ENCODE peak calls at places on chromosomes 4 and X, in seven cellular contexts. One of them, this sample, is unnamed.

GRCh38 chr4:172758586-172759340 is 409.8 kb upstream of the GALNT7 start:
- DNase-seq in cardiac muscle cell: peak
- DNase-seq in GM10248: no peak
- DNase-seq in tibial artery: no peak
- DNase-seq in A673: no peak
- DNase-seq in neural crest cell: no peak
- DNase-seq in D721Med: no peak
- DNase-seq in this sample: no peak

GRCh38 chr4:69858683-69859082 is 1.3 kb downstream of the SULT1E1 start:
- DNase-seq in D721Med: no peak
- DNase-seq in A673: peak
- DNase-seq in GM10248: no peak
- DNase-seq in tibial artery: no peak
- DNase-seq in cardiac muscle cell: peak
- DNase-seq in neural crest cell: no peak
- DNase-seq in this sample: no peak

GRCh38 chr4:3493720-3494492 is 30.8 kb downstream of the DOK7 start:
- DNase-seq in neural crest cell: no peak
- DNase-seq in cardiac muscle cell: no peak
- DNase-seq in tibial artery: no peak
- DNase-seq in A673: no peak
- DNase-seq in D721Med: no peak
- DNase-seq in GM10248: no peak
- DNase-seq in this sample: no peak

GRCh38 chr4:153241970-153242847 is 38.0 kb downstream of the TRIM2 start:
- DNase-seq in cardiac muscle cell: no peak
- DNase-seq in neural crest cell: no peak
- DNase-seq in A673: peak
- DNase-seq in GM10248: no peak
- DNase-seq in D721Med: no peak
- DNase-seq in tibial artery: no peak
- DNase-seq in this sample: no peak

GRCh38 chr4:47692691-47693090 is 145.2 kb downstream of the CORIN start:
- DNase-seq in neural crest cell: no peak
- DNase-seq in tibial artery: no peak
- DNase-seq in D721Med: no peak
- DNase-seq in A673: no peak
- DNase-seq in cardiac muscle cell: no peak
- DNase-seq in GM10248: no peak
- DNase-seq in this sample: no peak

GRCh38 chr4:72568959-72569718 is at the start of gene ADAMTS3:
- DNase-seq in GM10248: peak
- DNase-seq in A673: peak
- DNase-seq in tibial artery: peak
- DNase-seq in cardiac muscle cell: peak
- DNase-seq in neural crest cell: peak
- DNase-seq in D721Med: peak
- DNase-seq in this sample: peak

GRCh38 chrX:38260231-38260630 is 39.6 kb upstream of the SRPX start:
- DNase-seq in A673: peak
- DNase-seq in tibial artery: no peak
- DNase-seq in GM10248: peak
- DNase-seq in D721Med: no peak
- DNase-seq in neural crest cell: no peak
- DNase-seq in cardiac muscle cell: no peak
- DNase-seq in this sample: peak

GRCh38 chr4:91267543-91267942 is 1036.2 kb upstream of the GRID2 start:
- DNase-seq in cardiac muscle cell: no peak
- DNase-seq in tibial artery: no peak
- DNase-seq in A673: peak
- DNase-seq in GM10248: peak
- DNase-seq in neural crest cell: no peak
- DNase-seq in D721Med: no peak
- DNase-seq in this sample: peak

GRCh38 chr4:185359767-185360446 is 35.8 kb downstream of the LRP2BP start:
- DNase-seq in cardiac muscle cell: peak
- DNase-seq in GM10248: no peak
- DNase-seq in A673: no peak
- DNase-seq in D721Med: no peak
- DNase-seq in neural crest cell: no peak
- DNase-seq in tibial artery: no peak
- DNase-seq in this sample: no peak

GRCh38 chr4:26267087-26267486 is 53.7 kb upstream of the RBPJ start:
- DNase-seq in GM10248: no peak
- DNase-seq in neural crest cell: no peak
- DNase-seq in D721Med: no peak
- DNase-seq in tibial artery: peak
- DNase-seq in A673: no peak
- DNase-seq in cardiac muscle cell: peak
- DNase-seq in this sample: no peak

GRCh38 chr4:5609265-5610007 is 98.9 kb downstream of the EVC2 start:
- DNase-seq in tibial artery: no peak
- DNase-seq in cardiac muscle cell: no peak
- DNase-seq in neural crest cell: no peak
- DNase-seq in D721Med: no peak
- DNase-seq in A673: no peak
- DNase-seq in GM10248: no peak
- DNase-seq in this sample: no peak

GRCh38 chrX:132592880-132593279 is 104.0 kb upstream of the MBNL3 start:
- DNase-seq in D721Med: no peak
- DNase-seq in tibial artery: no peak
- DNase-seq in GM10248: peak
- DNase-seq in neural crest cell: peak
- DNase-seq in cardiac muscle cell: peak
- DNase-seq in A673: peak
- DNase-seq in this sample: peak

GRCh38 chr4:52372269-52372668 is 286.8 kb downstream of the USP46 start:
- DNase-seq in A673: no peak
- DNase-seq in tibial artery: no peak
- DNase-seq in cardiac muscle cell: no peak
- DNase-seq in GM10248: no peak
- DNase-seq in neural crest cell: no peak
- DNase-seq in D721Med: no peak
- DNase-seq in this sample: no peak

GRCh38 chrX:3589474-3589873 is 124.0 kb downstream of the PRKX start:
- DNase-seq in D721Med: no peak
- DNase-seq in A673: no peak
- DNase-seq in GM10248: no peak
- DNase-seq in neural crest cell: no peak
- DNase-seq in tibial artery: no peak
- DNase-seq in cardiac muscle cell: no peak
- DNase-seq in this sample: no peak

GRCh38 chr4:174764105-174764729 is 64.8 kb downstream of the GLRA3 start:
- DNase-seq in A673: peak
- DNase-seq in neural crest cell: no peak
- DNase-seq in GM10248: peak
- DNase-seq in D721Med: no peak
- DNase-seq in cardiac muscle cell: peak
- DNase-seq in tibial artery: no peak
- DNase-seq in this sample: peak

GRCh38 chr4:119559044-119559647 is 69.5 kb downstream of the PDE5A start:
- DNase-seq in GM10248: peak
- DNase-seq in tibial artery: no peak
- DNase-seq in neural crest cell: no peak
- DNase-seq in D721Med: no peak
- DNase-seq in A673: peak
- DNase-seq in cardiac muscle cell: peak
- DNase-seq in this sample: peak
- TF ChIP-seq CTCF in GM10248: peak
- TF ChIP-seq CTCF in tibial artery: peak
- TF ChIP-seq CTCF in neural crest cell: peak
- TF ChIP-seq CTCF in D721Med: peak
- TF ChIP-seq CTCF in A673: peak
- TF ChIP-seq CTCF in cardiac muscle cell: peak
- TF ChIP-seq CTCF in this sample: no peak

DNA sequence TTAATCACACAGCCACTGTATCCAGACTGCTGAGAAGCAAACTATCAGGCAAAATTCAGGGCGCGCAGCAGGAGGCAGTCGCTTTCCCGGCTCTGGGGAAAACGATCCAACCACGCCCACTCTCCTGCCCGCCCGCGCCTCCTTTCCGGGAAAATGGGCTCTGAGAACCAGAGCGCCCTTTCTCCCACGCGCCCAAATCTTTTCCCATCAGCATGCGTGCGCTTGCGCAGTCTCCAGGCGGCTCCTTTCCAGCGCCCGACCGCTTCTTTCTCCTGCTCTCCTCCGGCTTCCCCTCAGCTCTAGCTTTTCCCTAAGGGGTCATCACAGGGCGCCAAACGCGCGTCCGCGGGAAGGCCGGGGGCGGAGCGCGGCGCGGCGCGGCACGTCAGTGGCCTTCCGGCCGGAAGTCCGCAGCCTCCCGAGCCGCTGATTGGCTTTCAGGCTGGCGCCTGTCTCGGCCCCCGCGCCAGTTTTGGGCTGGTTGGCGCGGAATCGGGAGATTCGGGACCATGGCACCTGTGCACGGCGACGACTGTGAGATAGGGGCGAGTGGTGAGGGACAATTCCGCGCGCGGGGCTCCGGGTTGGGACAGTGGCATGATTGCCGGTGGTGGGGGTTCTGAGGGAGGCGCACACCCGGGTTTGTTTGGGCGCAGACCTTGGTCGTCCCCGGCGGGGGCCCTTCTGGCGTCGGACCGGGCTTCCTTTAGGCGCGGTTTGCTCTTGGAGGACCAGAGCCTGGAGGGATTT is at the start of gene POLA1:
- DNase-seq in A673: peak
- DNase-seq in tibial artery: peak
- DNase-seq in cardiac muscle cell: peak
- DNase-seq in D721Med: peak
- DNase-seq in GM10248: peak
- DNase-seq in neural crest cell: peak
- DNase-seq in this sample: peak
- TF ChIP-seq CTCF in A673: no peak
- TF ChIP-seq CTCF in tibial artery: no peak
- TF ChIP-seq CTCF in cardiac muscle cell: peak
- TF ChIP-seq CTCF in D721Med: peak
- TF ChIP-seq CTCF in GM10248: no peak
- TF ChIP-seq CTCF in neural crest cell: no peak
- TF ChIP-seq CTCF in this sample: no peak

GRCh38 chrX:128800138-128800537 is 723.2 kb downstream of the SMARCA1 start:
- DNase-seq in neural crest cell: no peak
- DNase-seq in D721Med: no peak
- DNase-seq in tibial artery: no peak
- DNase-seq in A673: peak
- DNase-seq in GM10248: no peak
- DNase-seq in cardiac muscle cell: no peak
- DNase-seq in this sample: no peak

GRCh38 chrX:128804828-128805227 is 718.5 kb downstream of the SMARCA1 start:
- DNase-seq in A673: no peak
- DNase-seq in neural crest cell: no peak
- DNase-seq in D721Med: no peak
- DNase-seq in cardiac muscle cell: no peak
- DNase-seq in tibial artery: no peak
- DNase-seq in GM10248: no peak
- DNase-seq in this sample: no peak

GRCh38 chrX:128807367-128807766 is 715.9 kb downstream of the SMARCA1 start:
- DNase-seq in GM10248: no peak
- DNase-seq in A673: no peak
- DNase-seq in D721Med: no peak
- DNase-seq in tibial artery: no peak
- DNase-seq in cardiac muscle cell: no peak
- DNase-seq in neural crest cell: no peak
- DNase-seq in this sample: no peak

DNA sequence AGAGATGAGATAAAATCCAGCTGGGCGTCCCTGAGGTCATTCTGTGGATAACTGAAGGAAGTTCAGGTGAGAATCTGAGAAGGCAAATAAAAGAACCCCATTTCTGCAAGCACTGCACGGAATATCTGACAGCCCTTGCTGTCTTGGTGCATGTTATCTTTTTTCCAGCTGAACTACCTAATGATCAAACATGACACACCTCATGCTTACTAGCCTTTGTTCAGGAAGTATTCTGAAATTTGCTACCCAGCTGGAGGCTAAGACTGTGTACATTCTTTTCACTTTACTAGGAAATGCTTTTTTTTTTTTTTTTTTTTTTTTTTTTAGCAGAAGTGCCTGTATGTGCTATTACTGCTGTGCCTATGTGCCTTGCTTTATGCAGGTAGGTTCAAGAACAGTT is 718.1 kb downstream of the SMARCA1 start:
- DNase-seq in tibial artery: no peak
- DNase-seq in GM10248: no peak
- DNase-seq in A673: no peak
- DNase-seq in neural crest cell: no peak
- DNase-seq in D721Med: no peak
- DNase-seq in cardiac muscle cell: no peak
- DNase-seq in this sample: no peak
- TF ChIP-seq CTCF in tibial artery: no peak
- TF ChIP-seq CTCF in GM10248: no peak
- TF ChIP-seq CTCF in A673: no peak
- TF ChIP-seq CTCF in neural crest cell: no peak
- TF ChIP-seq CTCF in D721Med: no peak
- TF ChIP-seq CTCF in cardiac muscle cell: no peak
- TF ChIP-seq CTCF in this sample: no peak

GRCh38 chr4:23931489-23931830 is 41.6 kb upstream of the PPARGC1A start:
- DNase-seq in tibial artery: no peak
- DNase-seq in GM10248: no peak
- DNase-seq in A673: no peak
- DNase-seq in neural crest cell: no peak
- DNase-seq in cardiac muscle cell: no peak
- DNase-seq in D721Med: no peak
- DNase-seq in this sample: no peak

GRCh38 chr4:23934223-23934622 is 44.4 kb upstream of the PPARGC1A start:
- DNase-seq in cardiac muscle cell: no peak
- DNase-seq in D721Med: no peak
- DNase-seq in A673: no peak
- DNase-seq in tibial artery: no peak
- DNase-seq in GM10248: no peak
- DNase-seq in neural crest cell: no peak
- DNase-seq in this sample: no peak

GRCh38 chr4:23930750-23931488 is 41.1 kb upstream of the PPARGC1A start:
- DNase-seq in A673: no peak
- DNase-seq in GM10248: no peak
- DNase-seq in neural crest cell: no peak
- DNase-seq in cardiac muscle cell: peak
- DNase-seq in tibial artery: peak
- DNase-seq in D721Med: no peak
- DNase-seq in this sample: no peak

GRCh38 chr4:23932935-23933334 is 43.1 kb upstream of the PPARGC1A start:
- DNase-seq in GM10248: no peak
- DNase-seq in D721Med: no peak
- DNase-seq in neural crest cell: no peak
- DNase-seq in A673: no peak
- DNase-seq in tibial artery: no peak
- DNase-seq in cardiac muscle cell: peak
- DNase-seq in this sample: no peak

GRCh38 chr4:23932186-23932585 is 42.3 kb upstream of the PPARGC1A start:
- DNase-seq in GM10248: no peak
- DNase-seq in cardiac muscle cell: no peak
- DNase-seq in neural crest cell: no peak
- DNase-seq in tibial artery: no peak
- DNase-seq in D721Med: no peak
- DNase-seq in A673: no peak
- DNase-seq in this sample: no peak
- TF ChIP-seq CTCF in GM10248: no peak
- TF ChIP-seq CTCF in cardiac muscle cell: no peak
- TF ChIP-seq CTCF in neural crest cell: no peak
- TF ChIP-seq CTCF in tibial artery: no peak
- TF ChIP-seq CTCF in D721Med: no peak
- TF ChIP-seq CTCF in A673: no peak
- TF ChIP-seq CTCF in this sample: no peak